ENCODE peak calls at places on chromosomes 4 and X, in eight cellular contexts. One of them, this sample, is unnamed.

GRCh38 chr4:169305651-169306050 is 34.9 kb upstream of the SH3RF1 start:
- DNase-seq in fibroblast of lung: peak
- DNase-seq in CD8-positive, alpha-beta T cell: no peak
- DNase-seq in thyroid gland: peak
- DNase-seq in OCI-LY7: no peak
- DNase-seq in tibial artery: no peak
- DNase-seq in Panc1: no peak
- DNase-seq in heart left ventricle: no peak
- DNase-seq in this sample: no peak

GRCh38 chr4:74324262-74324661 is 16.0 kb downstream of the EPGN start:
- DNase-seq in fibroblast of lung: no peak
- DNase-seq in CD8-positive, alpha-beta T cell: no peak
- DNase-seq in thyroid gland: no peak
- DNase-seq in OCI-LY7: no peak
- DNase-seq in tibial artery: no peak
- DNase-seq in Panc1: no peak
- DNase-seq in heart left ventricle: no peak
- DNase-seq in this sample: no peak

GRCh38 chrX:40008841-40009461 is 88.8 kb downstream of the BCOR start:
- DNase-seq in fibroblast of lung: peak
- DNase-seq in CD8-positive, alpha-beta T cell: peak
- DNase-seq in thyroid gland: peak
- DNase-seq in OCI-LY7: no peak
- DNase-seq in tibial artery: no peak
- DNase-seq in Panc1: no peak
- DNase-seq in heart left ventricle: peak
- DNase-seq in this sample: peak

GRCh38 chr4:122873146-122873545 is 46.5 kb downstream of the FGF2 start:
- DNase-seq in fibroblast of lung: no peak
- DNase-seq in CD8-positive, alpha-beta T cell: no peak
- DNase-seq in thyroid gland: no peak
- DNase-seq in OCI-LY7: no peak
- DNase-seq in tibial artery: no peak
- DNase-seq in Panc1: no peak
- DNase-seq in heart left ventricle: no peak
- DNase-seq in this sample: no peak

GRCh38 chrX:69165116-69165651 is at the start of gene PJA1:
- DNase-seq in fibroblast of lung: peak
- DNase-seq in CD8-positive, alpha-beta T cell: peak
- DNase-seq in thyroid gland: peak
- DNase-seq in OCI-LY7: peak
- DNase-seq in tibial artery: peak
- DNase-seq in Panc1: no peak
- DNase-seq in heart left ventricle: peak
- DNase-seq in this sample: no peak

GRCh38 chr4:147481577-147482109 is 746 bp downstream of the EDNRA start:
- DNase-seq in fibroblast of lung: peak
- DNase-seq in CD8-positive, alpha-beta T cell: no peak
- DNase-seq in thyroid gland: peak
- DNase-seq in OCI-LY7: no peak
- DNase-seq in tibial artery: no peak
- DNase-seq in Panc1: no peak
- DNase-seq in heart left ventricle: no peak
- DNase-seq in this sample: no peak

GRCh38 chr4:55730143-55730931 is 89.3 kb upstream of the EXOC1L start:
- DNase-seq in fibroblast of lung: no peak
- DNase-seq in CD8-positive, alpha-beta T cell: no peak
- DNase-seq in thyroid gland: no peak
- DNase-seq in OCI-LY7: no peak
- DNase-seq in tibial artery: no peak
- DNase-seq in Panc1: no peak
- DNase-seq in heart left ventricle: no peak
- DNase-seq in this sample: no peak

GRCh38 chr4:45345551-45345950 is 619.2 kb upstream of the GNPDA2 start:
- DNase-seq in fibroblast of lung: no peak
- DNase-seq in CD8-positive, alpha-beta T cell: no peak
- DNase-seq in thyroid gland: no peak
- DNase-seq in OCI-LY7: no peak
- DNase-seq in tibial artery: no peak
- DNase-seq in Panc1: no peak
- DNase-seq in heart left ventricle: no peak
- DNase-seq in this sample: no peak

GRCh38 chr4:95761441-95761840 is 78.5 kb upstream of the PDHA2 start:
- DNase-seq in fibroblast of lung: peak
- DNase-seq in CD8-positive, alpha-beta T cell: no peak
- DNase-seq in thyroid gland: no peak
- DNase-seq in OCI-LY7: no peak
- DNase-seq in tibial artery: no peak
- DNase-seq in Panc1: no peak
- DNase-seq in heart left ventricle: no peak
- DNase-seq in this sample: no peak

GRCh38 chr4:8840006-8840793 is 31.4 kb downstream of the HMX1 start:
- DNase-seq in fibroblast of lung: no peak
- DNase-seq in CD8-positive, alpha-beta T cell: no peak
- DNase-seq in thyroid gland: no peak
- DNase-seq in OCI-LY7: no peak
- DNase-seq in tibial artery: peak
- DNase-seq in Panc1: no peak
- DNase-seq in heart left ventricle: no peak
- DNase-seq in this sample: peak

GRCh38 chr4:176778063-176778462 is 14.7 kb downstream of the VEGFC start:
- DNase-seq in fibroblast of lung: peak
- DNase-seq in CD8-positive, alpha-beta T cell: no peak
- DNase-seq in thyroid gland: no peak
- DNase-seq in OCI-LY7: no peak
- DNase-seq in tibial artery: no peak
- DNase-seq in Panc1: no peak
- DNase-seq in heart left ventricle: no peak
- DNase-seq in this sample: no peak

GRCh38 chrX:30654989-30655607 is 1.9 kb downstream of the GK start:
- DNase-seq in fibroblast of lung: no peak
- DNase-seq in CD8-positive, alpha-beta T cell: no peak
- DNase-seq in thyroid gland: peak
- DNase-seq in OCI-LY7: no peak
- DNase-seq in tibial artery: no peak
- DNase-seq in Panc1: no peak
- DNase-seq in heart left ventricle: no peak
- DNase-seq in this sample: no peak

GRCh38 chrX:118392726-118393125 is 46.8 kb downstream of the WDR44 start:
- DNase-seq in fibroblast of lung: peak
- DNase-seq in CD8-positive, alpha-beta T cell: no peak
- DNase-seq in thyroid gland: no peak
- DNase-seq in OCI-LY7: no peak
- DNase-seq in tibial artery: no peak
- DNase-seq in Panc1: no peak
- DNase-seq in heart left ventricle: no peak
- DNase-seq in this sample: no peak

GRCh38 chrX:25028726-25029125 is 13.0 kb upstream of the ARX start:
- DNase-seq in fibroblast of lung: peak
- DNase-seq in CD8-positive, alpha-beta T cell: no peak
- DNase-seq in thyroid gland: no peak
- DNase-seq in OCI-LY7: no peak
- DNase-seq in tibial artery: no peak
- DNase-seq in Panc1: no peak
- DNase-seq in heart left ventricle: no peak
- DNase-seq in this sample: no peak

GRCh38 chr4:86594559-86595425 is 677 bp downstream of the PTPN13 start:
- DNase-seq in fibroblast of lung: peak
- DNase-seq in CD8-positive, alpha-beta T cell: no peak
- DNase-seq in thyroid gland: peak
- DNase-seq in OCI-LY7: no peak
- DNase-seq in tibial artery: peak
- DNase-seq in Panc1: no peak
- DNase-seq in heart left ventricle: peak
- DNase-seq in this sample: peak

GRCh38 chr4:1780435-1780834 is 12.7 kb upstream of the FGFR3 start:
- DNase-seq in fibroblast of lung: no peak
- DNase-seq in CD8-positive, alpha-beta T cell: no peak
- DNase-seq in thyroid gland: no peak
- DNase-seq in OCI-LY7: no peak
- DNase-seq in tibial artery: no peak
- DNase-seq in Panc1: no peak
- DNase-seq in heart left ventricle: no peak
- DNase-seq in this sample: no peak

GRCh38 chrX:10049246-10049645 is 82.1 kb downstream of the CLDN34 start:
- DNase-seq in fibroblast of lung: no peak
- DNase-seq in CD8-positive, alpha-beta T cell: no peak
- DNase-seq in thyroid gland: no peak
- DNase-seq in OCI-LY7: no peak
- DNase-seq in tibial artery: no peak
- DNase-seq in Panc1: no peak
- DNase-seq in heart left ventricle: no peak
- DNase-seq in this sample: no peak

GRCh38 chr4:73070072-73070385 is 513 bp upstream of the COX18 start:
- DNase-seq in fibroblast of lung: no peak
- DNase-seq in CD8-positive, alpha-beta T cell: no peak
- DNase-seq in thyroid gland: no peak
- DNase-seq in OCI-LY7: no peak
- DNase-seq in tibial artery: no peak
- DNase-seq in Panc1: no peak
- DNase-seq in heart left ventricle: no peak
- DNase-seq in this sample: no peak

GRCh38 chr4:7472443-7473013 is 37.8 kb upstream of the PSAPL1 start:
- DNase-seq in fibroblast of lung: no peak
- DNase-seq in CD8-positive, alpha-beta T cell: no peak
- DNase-seq in thyroid gland: no peak
- DNase-seq in OCI-LY7: no peak
- DNase-seq in tibial artery: no peak
- DNase-seq in Panc1: no peak
- DNase-seq in heart left ventricle: no peak
- DNase-seq in this sample: no peak

GRCh38 chrX:24253469-24253868 is 60.4 kb downstream of the SUPT20HL2 start:
- DNase-seq in fibroblast of lung: no peak
- DNase-seq in CD8-positive, alpha-beta T cell: no peak
- DNase-seq in thyroid gland: no peak
- DNase-seq in OCI-LY7: no peak
- DNase-seq in tibial artery: no peak
- DNase-seq in Panc1: no peak
- DNase-seq in heart left ventricle: no peak
- DNase-seq in this sample: no peak

GRCh38 chrX:142860944-142861343 is 164.8 kb upstream of the SPANXN4 start:
- DNase-seq in fibroblast of lung: no peak
- DNase-seq in CD8-positive, alpha-beta T cell: no peak
- DNase-seq in thyroid gland: no peak
- DNase-seq in OCI-LY7: no peak
- DNase-seq in tibial artery: no peak
- DNase-seq in Panc1: no peak
- DNase-seq in heart left ventricle: no peak
- DNase-seq in this sample: no peak

GRCh38 chrX:41561045-41561444 is 113.9 kb downstream of the NYX start:
- DNase-seq in fibroblast of lung: peak
- DNase-seq in CD8-positive, alpha-beta T cell: peak
- DNase-seq in thyroid gland: no peak
- DNase-seq in OCI-LY7: peak
- DNase-seq in tibial artery: peak
- DNase-seq in Panc1: peak
- DNase-seq in heart left ventricle: no peak
- DNase-seq in this sample: peak

GRCh38 chr4:40575846-40576245 is 53.8 kb downstream of the RBM47 start:
- DNase-seq in fibroblast of lung: no peak
- DNase-seq in CD8-positive, alpha-beta T cell: no peak
- DNase-seq in thyroid gland: no peak
- DNase-seq in OCI-LY7: no peak
- DNase-seq in tibial artery: no peak
- DNase-seq in Panc1: no peak
- DNase-seq in heart left ventricle: no peak
- DNase-seq in this sample: peak

GRCh38 chr4:136637071-136637777 is 895.1 kb downstream of the PCDH18 start:
- DNase-seq in fibroblast of lung: no peak
- DNase-seq in CD8-positive, alpha-beta T cell: no peak
- DNase-seq in thyroid gland: no peak
- DNase-seq in OCI-LY7: peak
- DNase-seq in tibial artery: no peak
- DNase-seq in Panc1: no peak
- DNase-seq in heart left ventricle: no peak
- DNase-seq in this sample: no peak

GRCh38 chrX:97389761-97390192 is 506.1 kb downstream of the RPA4 start:
- DNase-seq in fibroblast of lung: peak
- DNase-seq in CD8-positive, alpha-beta T cell: no peak
- DNase-seq in thyroid gland: no peak
- DNase-seq in OCI-LY7: no peak
- DNase-seq in tibial artery: no peak
- DNase-seq in Panc1: no peak
- DNase-seq in heart left ventricle: no peak
- DNase-seq in this sample: no peak

GRCh38 chr4:123580981-123581664 is 184.5 kb downstream of the SPRY1 start:
- DNase-seq in fibroblast of lung: no peak
- DNase-seq in CD8-positive, alpha-beta T cell: no peak
- DNase-seq in thyroid gland: no peak
- DNase-seq in OCI-LY7: peak
- DNase-seq in tibial artery: no peak
- DNase-seq in Panc1: no peak
- DNase-seq in heart left ventricle: no peak
- DNase-seq in this sample: no peak

GRCh38 chr4:106384878-106385277 is 16.3 kb upstream of the GIMD1 start:
- DNase-seq in fibroblast of lung: no peak
- DNase-seq in CD8-positive, alpha-beta T cell: no peak
- DNase-seq in thyroid gland: no peak
- DNase-seq in OCI-LY7: no peak
- DNase-seq in tibial artery: no peak
- DNase-seq in Panc1: no peak
- DNase-seq in heart left ventricle: no peak
- DNase-seq in this sample: no peak

GRCh38 chr4:4761128-4761991 is 98.1 kb upstream of the MSX1 start:
- DNase-seq in fibroblast of lung: no peak
- DNase-seq in CD8-positive, alpha-beta T cell: no peak
- DNase-seq in thyroid gland: no peak
- DNase-seq in OCI-LY7: peak
- DNase-seq in tibial artery: no peak
- DNase-seq in Panc1: no peak
- DNase-seq in heart left ventricle: no peak
- DNase-seq in this sample: no peak
- TF ChIP-seq CTCF in fibroblast of lung: no peak
- TF ChIP-seq CTCF in CD8-positive, alpha-beta T cell: no peak
- TF ChIP-seq CTCF in thyroid gland: no peak
- TF ChIP-seq CTCF in OCI-LY7: peak
- TF ChIP-seq CTCF in tibial artery: no peak
- TF ChIP-seq CTCF in Panc1: no peak
- TF ChIP-seq CTCF in heart left ventricle: no peak
- TF ChIP-seq CTCF in this sample: no peak

GRCh38 chr4:149914521-149915115 is 99.0 kb upstream of the IQCM start:
- DNase-seq in fibroblast of lung: peak
- DNase-seq in CD8-positive, alpha-beta T cell: peak
- DNase-seq in thyroid gland: peak
- DNase-seq in OCI-LY7: peak
- DNase-seq in tibial artery: no peak
- DNase-seq in Panc1: peak
- DNase-seq in heart left ventricle: peak
- DNase-seq in this sample: no peak
- TF ChIP-seq CTCF in fibroblast of lung: peak
- TF ChIP-seq CTCF in CD8-positive, alpha-beta T cell: no peak
- TF ChIP-seq CTCF in thyroid gland: peak
- TF ChIP-seq CTCF in OCI-LY7: peak
- TF ChIP-seq CTCF in tibial artery: peak
- TF ChIP-seq CTCF in Panc1: peak
- TF ChIP-seq CTCF in heart left ventricle: peak
- TF ChIP-seq CTCF in this sample: peak

GRCh38 chr4:183840311-183840710 is 64.8 kb upstream of the STOX2 start:
- DNase-seq in fibroblast of lung: peak
- DNase-seq in CD8-positive, alpha-beta T cell: peak
- DNase-seq in thyroid gland: peak
- DNase-seq in OCI-LY7: peak
- DNase-seq in tibial artery: peak
- DNase-seq in Panc1: peak
- DNase-seq in heart left ventricle: peak
- DNase-seq in this sample: peak
- TF ChIP-seq CTCF in fibroblast of lung: peak
- TF ChIP-seq CTCF in CD8-positive, alpha-beta T cell: peak
- TF ChIP-seq CTCF in thyroid gland: peak
- TF ChIP-seq CTCF in OCI-LY7: peak
- TF ChIP-seq CTCF in tibial artery: peak
- TF ChIP-seq CTCF in Panc1: peak
- TF ChIP-seq CTCF in heart left ventricle: peak
- TF ChIP-seq CTCF in this sample: peak

GRCh38 chr4:139085141-139085540 is 69.6 kb downstream of the NOCT start:
- DNase-seq in fibroblast of lung: peak
- DNase-seq in CD8-positive, alpha-beta T cell: no peak
- DNase-seq in thyroid gland: no peak
- DNase-seq in OCI-LY7: peak
- DNase-seq in tibial artery: no peak
- DNase-seq in Panc1: no peak
- DNase-seq in heart left ventricle: no peak
- DNase-seq in this sample: no peak
- TF ChIP-seq CTCF in fibroblast of lung: no peak
- TF ChIP-seq CTCF in CD8-positive, alpha-beta T cell: peak
- TF ChIP-seq CTCF in thyroid gland: no peak
- TF ChIP-seq CTCF in OCI-LY7: peak
- TF ChIP-seq CTCF in tibial artery: no peak
- TF ChIP-seq CTCF in Panc1: no peak
- TF ChIP-seq CTCF in heart left ventricle: no peak
- TF ChIP-seq CTCF in this sample: peak

This sample was measured in CD14-positive monocyte.